ENCODE peak calls at places on chromosomes 1 and 21, in six cellular contexts. One of them, this sample, is unnamed.

GRCh38 chr1:46580140-46580903 is 23.7 kb downstream of the MKNK1 start:
- DNase-seq in stimulated activated CD4-positive, alpha-beta T cell treated with anti-CD3 and anti-CD28 coated beads, Interleukin-12 subunit alpha, Interleukin-12 subunit beta, amount 100 ng/mL, for 48 hours: no peak
- DNase-seq in hypothalamus: no peak
- DNase-seq in HT1080: peak
- DNase-seq in central memory CD8-positive, alpha-beta T cell: no peak
- DNase-seq in osteocyte: no peak
- DNase-seq in this sample: no peak

GRCh38 chr1:222182641-222183040 is 365.3 kb downstream of the HHIPL2 start:
- DNase-seq in stimulated activated CD4-positive, alpha-beta T cell treated with anti-CD3 and anti-CD28 coated beads, Interleukin-12 subunit alpha, Interleukin-12 subunit beta, amount 100 ng/mL, for 48 hours: no peak
- DNase-seq in hypothalamus: no peak
- DNase-seq in HT1080: peak
- DNase-seq in central memory CD8-positive, alpha-beta T cell: no peak
- DNase-seq in osteocyte: no peak
- DNase-seq in this sample: no peak

GRCh38 chr1:2526824-2527552 is 592 bp upstream of the PANK4 start:
- DNase-seq in stimulated activated CD4-positive, alpha-beta T cell treated with anti-CD3 and anti-CD28 coated beads, Interleukin-12 subunit alpha, Interleukin-12 subunit beta, amount 100 ng/mL, for 48 hours: peak
- DNase-seq in hypothalamus: peak
- DNase-seq in HT1080: peak
- DNase-seq in central memory CD8-positive, alpha-beta T cell: no peak
- DNase-seq in osteocyte: no peak
- DNase-seq in this sample: peak

GRCh38 chr1:174225499-174226204 is 66.3 kb downstream of the RABGAP1L start:
- DNase-seq in stimulated activated CD4-positive, alpha-beta T cell treated with anti-CD3 and anti-CD28 coated beads, Interleukin-12 subunit alpha, Interleukin-12 subunit beta, amount 100 ng/mL, for 48 hours: no peak
- DNase-seq in hypothalamus: no peak
- DNase-seq in HT1080: no peak
- DNase-seq in central memory CD8-positive, alpha-beta T cell: no peak
- DNase-seq in osteocyte: no peak
- DNase-seq in this sample: no peak

GRCh38 chr21:32702702-32703101 is 25.1 kb downstream of the SYNJ1 start:
- DNase-seq in stimulated activated CD4-positive, alpha-beta T cell treated with anti-CD3 and anti-CD28 coated beads, Interleukin-12 subunit alpha, Interleukin-12 subunit beta, amount 100 ng/mL, for 48 hours: no peak
- DNase-seq in hypothalamus: no peak
- DNase-seq in HT1080: peak
- DNase-seq in central memory CD8-positive, alpha-beta T cell: no peak
- DNase-seq in osteocyte: no peak
- DNase-seq in this sample: no peak

GRCh38 chr1:201128962-201129361 is 2.0 kb upstream of the ASCL5 start:
- DNase-seq in stimulated activated CD4-positive, alpha-beta T cell treated with anti-CD3 and anti-CD28 coated beads, Interleukin-12 subunit alpha, Interleukin-12 subunit beta, amount 100 ng/mL, for 48 hours: no peak
- DNase-seq in hypothalamus: no peak
- DNase-seq in HT1080: no peak
- DNase-seq in central memory CD8-positive, alpha-beta T cell: no peak
- DNase-seq in osteocyte: no peak
- DNase-seq in this sample: no peak

GRCh38 chr1:184465489-184466146 is 78.8 kb downstream of the C1orf21 start:
- DNase-seq in stimulated activated CD4-positive, alpha-beta T cell treated with anti-CD3 and anti-CD28 coated beads, Interleukin-12 subunit alpha, Interleukin-12 subunit beta, amount 100 ng/mL, for 48 hours: no peak
- DNase-seq in hypothalamus: no peak
- DNase-seq in HT1080: no peak
- DNase-seq in central memory CD8-positive, alpha-beta T cell: no peak
- DNase-seq in osteocyte: no peak
- DNase-seq in this sample: no peak

GRCh38 chr1:193264313-193265065 is 78.1 kb upstream of the B3GALT2 start:
- DNase-seq in stimulated activated CD4-positive, alpha-beta T cell treated with anti-CD3 and anti-CD28 coated beads, Interleukin-12 subunit alpha, Interleukin-12 subunit beta, amount 100 ng/mL, for 48 hours: no peak
- DNase-seq in hypothalamus: no peak
- DNase-seq in HT1080: peak
- DNase-seq in central memory CD8-positive, alpha-beta T cell: no peak
- DNase-seq in osteocyte: no peak
- DNase-seq in this sample: no peak

GRCh38 chr1:16727190-16728111 is 12.9 kb upstream of the RNU1-4 start:
- DNase-seq in stimulated activated CD4-positive, alpha-beta T cell treated with anti-CD3 and anti-CD28 coated beads, Interleukin-12 subunit alpha, Interleukin-12 subunit beta, amount 100 ng/mL, for 48 hours: peak
- DNase-seq in hypothalamus: no peak
- DNase-seq in HT1080: peak
- DNase-seq in central memory CD8-positive, alpha-beta T cell: peak
- DNase-seq in osteocyte: peak
- DNase-seq in this sample: peak

GRCh38 chr1:64623750-64624445 is 121.0 kb upstream of the RAVER2 start:
- DNase-seq in stimulated activated CD4-positive, alpha-beta T cell treated with anti-CD3 and anti-CD28 coated beads, Interleukin-12 subunit alpha, Interleukin-12 subunit beta, amount 100 ng/mL, for 48 hours: peak
- DNase-seq in hypothalamus: no peak
- DNase-seq in HT1080: peak
- DNase-seq in central memory CD8-positive, alpha-beta T cell: no peak
- DNase-seq in osteocyte: no peak
- DNase-seq in this sample: no peak

GRCh38 chr1:8239306-8240023 is 78.4 kb upstream of the SLC45A1 start:
- DNase-seq in stimulated activated CD4-positive, alpha-beta T cell treated with anti-CD3 and anti-CD28 coated beads, Interleukin-12 subunit alpha, Interleukin-12 subunit beta, amount 100 ng/mL, for 48 hours: no peak
- DNase-seq in hypothalamus: no peak
- DNase-seq in HT1080: no peak
- DNase-seq in central memory CD8-positive, alpha-beta T cell: no peak
- DNase-seq in osteocyte: no peak
- DNase-seq in this sample: no peak

GRCh38 chr1:117179471-117179870 is 31.3 kb downstream of the VTCN1 start:
- DNase-seq in stimulated activated CD4-positive, alpha-beta T cell treated with anti-CD3 and anti-CD28 coated beads, Interleukin-12 subunit alpha, Interleukin-12 subunit beta, amount 100 ng/mL, for 48 hours: no peak
- DNase-seq in hypothalamus: no peak
- DNase-seq in HT1080: no peak
- DNase-seq in central memory CD8-positive, alpha-beta T cell: no peak
- DNase-seq in osteocyte: no peak
- DNase-seq in this sample: no peak

GRCh38 chr1:203090667-203091320 is 5.0 kb upstream of the MYOG start:
- DNase-seq in stimulated activated CD4-positive, alpha-beta T cell treated with anti-CD3 and anti-CD28 coated beads, Interleukin-12 subunit alpha, Interleukin-12 subunit beta, amount 100 ng/mL, for 48 hours: no peak
- DNase-seq in hypothalamus: no peak
- DNase-seq in HT1080: no peak
- DNase-seq in central memory CD8-positive, alpha-beta T cell: no peak
- DNase-seq in osteocyte: peak
- DNase-seq in this sample: no peak

GRCh38 chr1:243667591-243667990 is 182.5 kb downstream of the AKT3 start:
- DNase-seq in stimulated activated CD4-positive, alpha-beta T cell treated with anti-CD3 and anti-CD28 coated beads, Interleukin-12 subunit alpha, Interleukin-12 subunit beta, amount 100 ng/mL, for 48 hours: no peak
- DNase-seq in hypothalamus: no peak
- DNase-seq in HT1080: no peak
- DNase-seq in central memory CD8-positive, alpha-beta T cell: no peak
- DNase-seq in osteocyte: no peak
- DNase-seq in this sample: no peak

GRCh38 chr1:148353461-148354283 is 129.4 kb downstream of the PPIAL4G start:
- DNase-seq in stimulated activated CD4-positive, alpha-beta T cell treated with anti-CD3 and anti-CD28 coated beads, Interleukin-12 subunit alpha, Interleukin-12 subunit beta, amount 100 ng/mL, for 48 hours: no peak
- DNase-seq in hypothalamus: no peak
- DNase-seq in HT1080: peak
- DNase-seq in central memory CD8-positive, alpha-beta T cell: no peak
- DNase-seq in osteocyte: no peak
- DNase-seq in this sample: peak

GRCh38 chr1:170893655-170894297 is 41.6 kb upstream of the MROH9 start:
- DNase-seq in stimulated activated CD4-positive, alpha-beta T cell treated with anti-CD3 and anti-CD28 coated beads, Interleukin-12 subunit alpha, Interleukin-12 subunit beta, amount 100 ng/mL, for 48 hours: no peak
- DNase-seq in hypothalamus: no peak
- DNase-seq in HT1080: no peak
- DNase-seq in central memory CD8-positive, alpha-beta T cell: no peak
- DNase-seq in osteocyte: no peak
- DNase-seq in this sample: no peak

GRCh38 chr1:5485968-5486665 is 506.1 kb downstream of the NPHP4 start:
- DNase-seq in stimulated activated CD4-positive, alpha-beta T cell treated with anti-CD3 and anti-CD28 coated beads, Interleukin-12 subunit alpha, Interleukin-12 subunit beta, amount 100 ng/mL, for 48 hours: no peak
- DNase-seq in hypothalamus: no peak
- DNase-seq in HT1080: no peak
- DNase-seq in central memory CD8-positive, alpha-beta T cell: no peak
- DNase-seq in osteocyte: no peak
- DNase-seq in this sample: no peak

GRCh38 chr1:190205713-190206112 is 272.0 kb downstream of the BRINP3 start:
- DNase-seq in stimulated activated CD4-positive, alpha-beta T cell treated with anti-CD3 and anti-CD28 coated beads, Interleukin-12 subunit alpha, Interleukin-12 subunit beta, amount 100 ng/mL, for 48 hours: no peak
- DNase-seq in hypothalamus: no peak
- DNase-seq in HT1080: peak
- DNase-seq in central memory CD8-positive, alpha-beta T cell: no peak
- DNase-seq in osteocyte: no peak
- DNase-seq in this sample: no peak

GRCh38 chr1:219917851-219918466 is 10.4 kb downstream of the SLC30A10 start:
- DNase-seq in stimulated activated CD4-positive, alpha-beta T cell treated with anti-CD3 and anti-CD28 coated beads, Interleukin-12 subunit alpha, Interleukin-12 subunit beta, amount 100 ng/mL, for 48 hours: no peak
- DNase-seq in hypothalamus: no peak
- DNase-seq in HT1080: peak
- DNase-seq in central memory CD8-positive, alpha-beta T cell: no peak
- DNase-seq in osteocyte: no peak
- DNase-seq in this sample: no peak

GRCh38 chr1:107648071-107648470 is 316.9 kb downstream of the VAV3 start:
- DNase-seq in stimulated activated CD4-positive, alpha-beta T cell treated with anti-CD3 and anti-CD28 coated beads, Interleukin-12 subunit alpha, Interleukin-12 subunit beta, amount 100 ng/mL, for 48 hours: no peak
- DNase-seq in hypothalamus: no peak
- DNase-seq in HT1080: peak
- DNase-seq in central memory CD8-positive, alpha-beta T cell: no peak
- DNase-seq in osteocyte: no peak
- DNase-seq in this sample: no peak

GRCh38 chr1:58047265-58047858 is 499.2 kb downstream of the OMA1 start:
- DNase-seq in stimulated activated CD4-positive, alpha-beta T cell treated with anti-CD3 and anti-CD28 coated beads, Interleukin-12 subunit alpha, Interleukin-12 subunit beta, amount 100 ng/mL, for 48 hours: peak
- DNase-seq in hypothalamus: no peak
- DNase-seq in HT1080: peak
- DNase-seq in central memory CD8-positive, alpha-beta T cell: no peak
- DNase-seq in osteocyte: no peak
- DNase-seq in this sample: peak

This sample was measured in activated T-cell treated with anti-CD3 and anti-CD28 coated beads for 24 hours.